ENCODE peak calls at places on chromosomes 2 and 18, in six cellular contexts. One of them, this sample, is unnamed.

GRCh38 chr2:64327510-64328414 is 126.2 kb upstream of the LGALSL start:
- DNase-seq in IMR-90: no peak
- DNase-seq in sigmoid colon: peak
- DNase-seq in fibroblast of lung: peak
- DNase-seq in psoas muscle: no peak
- DNase-seq in mammary epithelial cell: no peak
- DNase-seq in this sample: no peak

GRCh38 chr2:205865794-205866490 is 183.6 kb downstream of the NRP2 start:
- DNase-seq in IMR-90: no peak
- DNase-seq in sigmoid colon: peak
- DNase-seq in fibroblast of lung: peak
- DNase-seq in psoas muscle: no peak
- DNase-seq in mammary epithelial cell: peak
- DNase-seq in this sample: peak

GRCh38 chr2:73489053-73489452 is 103.4 kb downstream of the ALMS1 start:
- DNase-seq in IMR-90: no peak
- DNase-seq in sigmoid colon: no peak
- DNase-seq in fibroblast of lung: no peak
- DNase-seq in psoas muscle: no peak
- DNase-seq in mammary epithelial cell: no peak
- DNase-seq in this sample: no peak

GRCh38 chr18:56447972-56448371 is 190.4 kb downstream of the TXNL1 start:
- DNase-seq in IMR-90: peak
- DNase-seq in sigmoid colon: no peak
- DNase-seq in fibroblast of lung: peak
- DNase-seq in psoas muscle: no peak
- DNase-seq in mammary epithelial cell: no peak
- DNase-seq in this sample: no peak

GRCh38 chr2:94956797-94957391 is 68.6 kb upstream of the MAL start:
- DNase-seq in IMR-90: peak
- DNase-seq in sigmoid colon: no peak
- DNase-seq in fibroblast of lung: peak
- DNase-seq in psoas muscle: no peak
- DNase-seq in mammary epithelial cell: peak
- DNase-seq in this sample: peak

GRCh38 chr2:115160523-115161521 is 718.4 kb downstream of the DPP10 start:
- DNase-seq in IMR-90: no peak
- DNase-seq in sigmoid colon: no peak
- DNase-seq in fibroblast of lung: no peak
- DNase-seq in psoas muscle: peak
- DNase-seq in mammary epithelial cell: no peak
- DNase-seq in this sample: peak

GRCh38 chr2:88656690-88657089 is 29.4 kb upstream of the EIF2AK3 start:
- DNase-seq in IMR-90: peak
- DNase-seq in sigmoid colon: no peak
- DNase-seq in fibroblast of lung: peak
- DNase-seq in psoas muscle: no peak
- DNase-seq in mammary epithelial cell: no peak
- DNase-seq in this sample: peak

GRCh38 chr2:40213071-40213470 is 238.8 kb downstream of the SLC8A1 start:
- DNase-seq in IMR-90: peak
- DNase-seq in sigmoid colon: no peak
- DNase-seq in fibroblast of lung: peak
- DNase-seq in psoas muscle: no peak
- DNase-seq in mammary epithelial cell: no peak
- DNase-seq in this sample: no peak

GRCh38 chr18:74534981-74535649 is 815 bp downstream of the CNDP1 start:
- DNase-seq in IMR-90: no peak
- DNase-seq in sigmoid colon: no peak
- DNase-seq in fibroblast of lung: no peak
- DNase-seq in psoas muscle: no peak
- DNase-seq in mammary epithelial cell: no peak
- DNase-seq in this sample: no peak

GRCh38 chr2:171855401-171855800 is 38.6 kb downstream of the SLC25A12 start:
- DNase-seq in IMR-90: peak
- DNase-seq in sigmoid colon: no peak
- DNase-seq in fibroblast of lung: peak
- DNase-seq in psoas muscle: no peak
- DNase-seq in mammary epithelial cell: peak
- DNase-seq in this sample: no peak

GRCh38 chr18:67192535-67192934 is 324.0 kb downstream of the DSEL start:
- DNase-seq in IMR-90: no peak
- DNase-seq in sigmoid colon: no peak
- DNase-seq in fibroblast of lung: no peak
- DNase-seq in psoas muscle: no peak
- DNase-seq in mammary epithelial cell: no peak
- DNase-seq in this sample: no peak

GRCh38 chr2:13821255-13821880 is 811.1 kb upstream of the LRATD1 start:
- DNase-seq in IMR-90: peak
- DNase-seq in sigmoid colon: no peak
- DNase-seq in fibroblast of lung: peak
- DNase-seq in psoas muscle: no peak
- DNase-seq in mammary epithelial cell: peak
- DNase-seq in this sample: no peak

GRCh38 chr18:47284691-47285370 is 33.4 kb upstream of the SKOR2 start:
- DNase-seq in IMR-90: no peak
- DNase-seq in sigmoid colon: no peak
- DNase-seq in fibroblast of lung: no peak
- DNase-seq in psoas muscle: no peak
- DNase-seq in mammary epithelial cell: no peak
- DNase-seq in this sample: no peak

GRCh38 chr2:78202986-78203670 is 681.0 kb upstream of the LRRTM4 start:
- DNase-seq in IMR-90: no peak
- DNase-seq in sigmoid colon: no peak
- DNase-seq in fibroblast of lung: no peak
- DNase-seq in psoas muscle: no peak
- DNase-seq in mammary epithelial cell: no peak
- DNase-seq in this sample: no peak

GRCh38 chr2:20634430-20635095 is 16.3 kb downstream of the HS1BP3 start:
- DNase-seq in IMR-90: peak
- DNase-seq in sigmoid colon: peak
- DNase-seq in fibroblast of lung: peak
- DNase-seq in psoas muscle: no peak
- DNase-seq in mammary epithelial cell: peak
- DNase-seq in this sample: no peak

GRCh38 chr2:27737676-27738348 is 33.7 kb upstream of the MRPL33 start:
- DNase-seq in IMR-90: peak
- DNase-seq in sigmoid colon: no peak
- DNase-seq in fibroblast of lung: peak
- DNase-seq in psoas muscle: peak
- DNase-seq in mammary epithelial cell: peak
- DNase-seq in this sample: peak

GRCh38 chr2:39947294-39948015 is 168.4 kb upstream of the THUMPD2 start:
- DNase-seq in IMR-90: no peak
- DNase-seq in sigmoid colon: no peak
- DNase-seq in fibroblast of lung: peak
- DNase-seq in psoas muscle: no peak
- DNase-seq in mammary epithelial cell: no peak
- DNase-seq in this sample: no peak

GRCh38 chr2:168136392-168136977 is 110.9 kb downstream of the STK39 start:
- DNase-seq in IMR-90: peak
- DNase-seq in sigmoid colon: no peak
- DNase-seq in fibroblast of lung: peak
- DNase-seq in psoas muscle: no peak
- DNase-seq in mammary epithelial cell: peak
- DNase-seq in this sample: no peak

GRCh38 chr2:158458617-158458920 is 1.8 kb downstream of the PKP4 start:
- DNase-seq in IMR-90: peak
- DNase-seq in sigmoid colon: no peak
- DNase-seq in fibroblast of lung: peak
- DNase-seq in psoas muscle: no peak
- DNase-seq in mammary epithelial cell: no peak
- DNase-seq in this sample: no peak

GRCh38 chr18:5582849-5583667 is 39.3 kb upstream of the EPB41L3 start:
- DNase-seq in IMR-90: peak
- DNase-seq in sigmoid colon: no peak
- DNase-seq in fibroblast of lung: peak
- DNase-seq in psoas muscle: no peak
- DNase-seq in mammary epithelial cell: no peak
- DNase-seq in this sample: peak

GRCh38 chr2:110948027-110948687 is 172.6 kb upstream of the BCL2L11 start:
- DNase-seq in IMR-90: no peak
- DNase-seq in sigmoid colon: no peak
- DNase-seq in fibroblast of lung: no peak
- DNase-seq in psoas muscle: no peak
- DNase-seq in mammary epithelial cell: no peak
- DNase-seq in this sample: no peak

GRCh38 chr2:10302479-10303173 is at the start of gene HPCAL1:
- DNase-seq in IMR-90: peak
- DNase-seq in sigmoid colon: peak
- DNase-seq in fibroblast of lung: peak
- DNase-seq in psoas muscle: peak
- DNase-seq in mammary epithelial cell: peak
- DNase-seq in this sample: peak

GRCh38 chr2:10303174-10303633 is 500 bp downstream of the HPCAL1 start:
- DNase-seq in IMR-90: no peak
- DNase-seq in sigmoid colon: no peak
- DNase-seq in fibroblast of lung: no peak
- DNase-seq in psoas muscle: no peak
- DNase-seq in mammary epithelial cell: peak
- DNase-seq in this sample: peak

GRCh38 chr2:10304458-10305253 is 2.0 kb downstream of the HPCAL1 start:
- DNase-seq in IMR-90: no peak
- DNase-seq in sigmoid colon: no peak
- DNase-seq in fibroblast of lung: no peak
- DNase-seq in psoas muscle: no peak
- DNase-seq in mammary epithelial cell: no peak
- DNase-seq in this sample: peak

GRCh38 chr2:10305254-10305635 is 2.5 kb downstream of the HPCAL1 start:
- DNase-seq in IMR-90: no peak
- DNase-seq in sigmoid colon: no peak
- DNase-seq in fibroblast of lung: peak
- DNase-seq in psoas muscle: no peak
- DNase-seq in mammary epithelial cell: no peak
- DNase-seq in this sample: no peak

DNA sequence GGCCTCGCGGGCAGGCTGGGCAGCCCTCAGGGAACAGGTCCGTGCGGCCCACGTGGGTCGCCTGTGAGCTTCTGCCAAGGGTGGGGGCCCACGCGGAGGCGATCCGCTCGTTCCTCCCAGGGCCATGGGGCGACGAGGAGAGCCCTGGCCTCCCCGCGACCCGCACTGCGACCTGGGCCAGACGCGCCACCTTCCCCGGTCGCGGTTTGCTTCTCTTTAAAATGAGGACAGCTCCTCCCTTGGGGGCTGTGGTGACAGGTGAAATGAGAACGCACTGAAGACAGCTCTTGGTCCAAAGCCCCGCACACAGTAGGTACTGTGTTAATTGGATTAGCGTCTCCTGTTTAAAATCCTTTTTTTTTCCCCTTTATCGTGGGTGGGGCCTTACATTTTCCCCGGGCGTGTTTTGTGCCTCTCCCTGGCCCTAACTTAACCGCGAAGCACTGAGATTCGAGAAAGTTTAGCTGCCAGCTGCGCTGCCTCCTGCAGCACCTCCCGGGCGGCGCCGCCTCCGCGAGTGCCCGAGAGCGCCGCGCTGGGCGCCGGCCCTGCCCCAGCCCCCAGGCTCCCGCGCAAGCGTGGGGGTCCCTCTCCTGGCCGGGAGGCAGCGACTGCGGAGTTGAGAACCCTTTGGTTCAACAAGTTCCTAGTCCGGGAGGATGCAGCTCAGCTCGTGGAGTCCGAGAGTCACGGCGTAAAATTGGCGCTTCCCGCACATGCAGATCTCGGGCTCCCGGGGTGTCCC is 1.1 kb downstream of the HPCAL1 start:
- DNase-seq in IMR-90: peak
- DNase-seq in sigmoid colon: no peak
- DNase-seq in fibroblast of lung: peak
- DNase-seq in psoas muscle: no peak
- DNase-seq in mammary epithelial cell: peak
- DNase-seq in this sample: peak
- TF ChIP-seq CTCF in IMR-90: peak
- TF ChIP-seq CTCF in sigmoid colon: no peak
- TF ChIP-seq CTCF in fibroblast of lung: peak
- TF ChIP-seq CTCF in psoas muscle: peak
- TF ChIP-seq CTCF in mammary epithelial cell: peak
- TF ChIP-seq CTCF in this sample: peak

DNA sequence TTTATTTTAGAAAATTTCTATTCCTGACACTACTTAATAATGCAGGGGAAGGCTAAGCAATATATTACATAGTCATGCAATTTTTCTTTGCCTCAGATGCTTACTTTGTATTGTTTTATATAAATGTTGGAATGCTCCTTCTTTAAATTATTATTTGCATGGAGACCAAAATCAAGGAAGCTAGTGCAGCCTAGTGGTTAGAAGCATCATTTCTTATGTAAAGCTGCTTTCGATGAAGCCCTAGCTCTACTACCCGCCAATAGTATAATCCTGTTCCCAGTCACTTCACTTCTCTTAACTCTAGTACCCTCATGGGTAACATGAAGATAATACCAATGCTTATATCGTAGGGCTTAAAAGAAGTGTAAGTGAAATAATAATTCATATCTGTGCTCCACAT is 198.9 kb downstream of the LRATD1 start:
- DNase-seq in IMR-90: no peak
- DNase-seq in sigmoid colon: no peak
- DNase-seq in fibroblast of lung: no peak
- DNase-seq in psoas muscle: no peak
- DNase-seq in mammary epithelial cell: peak
- DNase-seq in this sample: no peak
- TF ChIP-seq CTCF in IMR-90: no peak
- TF ChIP-seq CTCF in sigmoid colon: no peak
- TF ChIP-seq CTCF in fibroblast of lung: peak
- TF ChIP-seq CTCF in psoas muscle: no peak
- TF ChIP-seq CTCF in mammary epithelial cell: peak
- TF ChIP-seq CTCF in this sample: no peak

DNA sequence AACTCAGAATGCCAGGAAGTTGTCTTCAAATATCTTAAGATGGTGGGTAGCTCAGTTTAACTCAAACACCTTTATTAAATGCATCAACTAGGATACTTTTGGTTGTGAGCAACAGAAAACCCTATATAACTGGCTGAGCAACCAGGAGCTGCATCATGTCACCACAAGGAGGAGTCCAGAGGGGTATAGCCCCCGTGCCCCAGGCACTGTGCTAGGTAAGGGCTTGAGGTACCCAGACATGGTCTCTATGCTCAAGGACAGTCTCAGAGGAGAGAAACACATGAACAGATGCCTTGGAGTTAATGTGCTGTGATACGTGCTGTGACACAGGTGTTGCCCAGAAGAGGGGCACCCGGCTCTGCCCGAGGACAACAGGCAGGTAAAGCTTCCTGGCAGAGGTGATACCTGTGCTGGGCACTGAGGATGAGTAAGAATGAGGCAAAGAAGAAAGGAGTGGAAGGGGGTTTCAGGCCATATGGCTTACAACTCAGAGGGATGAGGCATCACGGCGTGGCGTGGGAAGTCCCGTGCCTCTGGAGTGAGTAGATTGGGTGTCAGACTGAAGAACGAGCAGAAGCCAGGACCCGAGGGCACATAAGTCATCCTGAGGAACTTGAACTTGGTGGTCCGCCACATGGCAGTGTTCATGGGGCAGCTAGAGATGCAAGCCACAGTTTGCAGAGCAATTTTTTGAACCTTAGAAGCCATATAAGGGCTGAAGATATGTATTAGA is 32.0 kb upstream of the CAB39 start:
- DNase-seq in IMR-90: peak
- DNase-seq in sigmoid colon: no peak
- DNase-seq in fibroblast of lung: peak
- DNase-seq in psoas muscle: no peak
- DNase-seq in mammary epithelial cell: peak
- DNase-seq in this sample: no peak
- TF ChIP-seq CTCF in IMR-90: no peak
- TF ChIP-seq CTCF in sigmoid colon: no peak
- TF ChIP-seq CTCF in fibroblast of lung: no peak
- TF ChIP-seq CTCF in psoas muscle: no peak
- TF ChIP-seq CTCF in mammary epithelial cell: peak
- TF ChIP-seq CTCF in this sample: no peak

GRCh38 chr2:199955339-199956061 is at the start of the genes MAIP1 and TYW5:
- DNase-seq in IMR-90: peak
- DNase-seq in sigmoid colon: peak
- DNase-seq in fibroblast of lung: peak
- DNase-seq in psoas muscle: peak
- DNase-seq in mammary epithelial cell: peak
- DNase-seq in this sample: peak
- TF ChIP-seq CTCF in IMR-90: peak
- TF ChIP-seq CTCF in sigmoid colon: peak
- TF ChIP-seq CTCF in fibroblast of lung: peak
- TF ChIP-seq CTCF in psoas muscle: peak
- TF ChIP-seq CTCF in mammary epithelial cell: peak
- TF ChIP-seq CTCF in this sample: no peak